ENCODE peak calls at places on chromosomes 2 and 18, in ten cellular contexts. One of them, this sample, is unnamed.

GRCh38 chr2:168189835-168190426 is 57.5 kb downstream of the STK39 start:
- DNase-seq in cardiac muscle cell: no peak
- DNase-seq in SK-N-SH: no peak
- DNase-seq in vagina: no peak
- DNase-seq in fibroblast of mammary gland: peak
- DNase-seq in GM20000: no peak
- DNase-seq in AG10803: peak
- DNase-seq in fibroblast of pulmonary artery: peak
- DNase-seq in Peyer's patch: no peak
- DNase-seq in A549: peak
- DNase-seq in this sample: peak

GRCh38 chr18:3703732-3704176 is 253.8 kb downstream of the TGIF1 start:
- DNase-seq in AG10803: peak
- DNase-seq in GM20000: peak
- DNase-seq in Peyer's patch: peak
- DNase-seq in A549: peak
- DNase-seq in cardiac muscle cell: peak
- DNase-seq in fibroblast of mammary gland: peak
- DNase-seq in vagina: no peak
- DNase-seq in fibroblast of pulmonary artery: peak
- DNase-seq in SK-N-SH: peak
- DNase-seq in this sample: peak

GRCh38 chr2:20365249-20365817 is 14.7 kb upstream of the PUM2 start:
- DNase-seq in SK-N-SH: no peak
- DNase-seq in fibroblast of mammary gland: peak
- DNase-seq in A549: peak
- DNase-seq in AG10803: peak
- DNase-seq in vagina: no peak
- DNase-seq in GM20000: peak
- DNase-seq in cardiac muscle cell: no peak
- DNase-seq in Peyer's patch: no peak
- DNase-seq in fibroblast of pulmonary artery: peak
- DNase-seq in this sample: peak

GRCh38 chr2:70143314-70144150 is 47.3 kb downstream of the C2orf42 start:
- DNase-seq in vagina: no peak
- DNase-seq in AG10803: peak
- DNase-seq in SK-N-SH: peak
- DNase-seq in cardiac muscle cell: peak
- DNase-seq in GM20000: peak
- DNase-seq in fibroblast of mammary gland: peak
- DNase-seq in Peyer's patch: peak
- DNase-seq in fibroblast of pulmonary artery: peak
- DNase-seq in A549: peak
- DNase-seq in this sample: peak

GRCh38 chr2:214014551-214015230 is 396.2 kb upstream of the VWC2L start:
- DNase-seq in SK-N-SH: no peak
- DNase-seq in A549: no peak
- DNase-seq in fibroblast of mammary gland: no peak
- DNase-seq in fibroblast of pulmonary artery: no peak
- DNase-seq in vagina: no peak
- DNase-seq in Peyer's patch: no peak
- DNase-seq in AG10803: no peak
- DNase-seq in cardiac muscle cell: no peak
- DNase-seq in GM20000: no peak
- DNase-seq in this sample: no peak

GRCh38 chr2:55052087-55053061 is 2.1 kb upstream of the RTN4 start:
- DNase-seq in SK-N-SH: no peak
- DNase-seq in fibroblast of mammary gland: no peak
- DNase-seq in A549: no peak
- DNase-seq in fibroblast of pulmonary artery: no peak
- DNase-seq in AG10803: no peak
- DNase-seq in vagina: no peak
- DNase-seq in cardiac muscle cell: no peak
- DNase-seq in GM20000: no peak
- DNase-seq in Peyer's patch: no peak
- DNase-seq in this sample: no peak

GRCh38 chr2:70994055-70994444 is 623 bp downstream of the TEX261 start:
- DNase-seq in Peyer's patch: no peak
- DNase-seq in AG10803: no peak
- DNase-seq in vagina: peak
- DNase-seq in fibroblast of mammary gland: no peak
- DNase-seq in fibroblast of pulmonary artery: no peak
- DNase-seq in A549: no peak
- DNase-seq in cardiac muscle cell: no peak
- DNase-seq in SK-N-SH: no peak
- DNase-seq in GM20000: no peak
- DNase-seq in this sample: peak

GRCh38 chr2:199524689-199525574 is 67.2 kb upstream of the SATB2 start:
- DNase-seq in fibroblast of mammary gland: no peak
- DNase-seq in fibroblast of pulmonary artery: no peak
- DNase-seq in cardiac muscle cell: no peak
- DNase-seq in SK-N-SH: no peak
- DNase-seq in A549: no peak
- DNase-seq in vagina: no peak
- DNase-seq in GM20000: no peak
- DNase-seq in Peyer's patch: no peak
- DNase-seq in AG10803: no peak
- DNase-seq in this sample: no peak

GRCh38 chr2:162888641-162889040 is 50.1 kb upstream of the KCNH7 start:
- DNase-seq in A549: no peak
- DNase-seq in SK-N-SH: no peak
- DNase-seq in Peyer's patch: no peak
- DNase-seq in GM20000: no peak
- DNase-seq in fibroblast of pulmonary artery: peak
- DNase-seq in AG10803: no peak
- DNase-seq in cardiac muscle cell: peak
- DNase-seq in vagina: no peak
- DNase-seq in fibroblast of mammary gland: no peak
- DNase-seq in this sample: no peak

GRCh38 chr2:186917866-186918265 is 68.9 kb upstream of the ZSWIM2 start:
- DNase-seq in AG10803: no peak
- DNase-seq in fibroblast of mammary gland: peak
- DNase-seq in cardiac muscle cell: no peak
- DNase-seq in GM20000: no peak
- DNase-seq in fibroblast of pulmonary artery: no peak
- DNase-seq in A549: no peak
- DNase-seq in vagina: no peak
- DNase-seq in Peyer's patch: no peak
- DNase-seq in SK-N-SH: no peak
- DNase-seq in this sample: no peak

GRCh38 chr2:20448246-20449046 is 1.6 kb downstream of the RHOB start:
- DNase-seq in GM20000: no peak
- DNase-seq in A549: peak
- DNase-seq in AG10803: peak
- DNase-seq in cardiac muscle cell: peak
- DNase-seq in fibroblast of mammary gland: peak
- DNase-seq in SK-N-SH: no peak
- DNase-seq in vagina: peak
- DNase-seq in Peyer's patch: no peak
- DNase-seq in fibroblast of pulmonary artery: peak
- DNase-seq in this sample: peak

GRCh38 chr2:235432741-235433520 is 60.9 kb upstream of the AGAP1 start:
- DNase-seq in A549: no peak
- DNase-seq in fibroblast of mammary gland: no peak
- DNase-seq in vagina: no peak
- DNase-seq in SK-N-SH: no peak
- DNase-seq in cardiac muscle cell: no peak
- DNase-seq in Peyer's patch: no peak
- DNase-seq in AG10803: peak
- DNase-seq in GM20000: no peak
- DNase-seq in fibroblast of pulmonary artery: no peak
- DNase-seq in this sample: no peak

GRCh38 chr2:235430366-235431083 is 63.3 kb upstream of the AGAP1 start:
- DNase-seq in SK-N-SH: no peak
- DNase-seq in fibroblast of pulmonary artery: no peak
- DNase-seq in cardiac muscle cell: no peak
- DNase-seq in vagina: no peak
- DNase-seq in AG10803: no peak
- DNase-seq in GM20000: no peak
- DNase-seq in Peyer's patch: no peak
- DNase-seq in A549: no peak
- DNase-seq in fibroblast of mammary gland: no peak
- DNase-seq in this sample: no peak

GRCh38 chr2:235433860-235434259 is 60.0 kb upstream of the AGAP1 start:
- DNase-seq in SK-N-SH: no peak
- DNase-seq in GM20000: no peak
- DNase-seq in fibroblast of mammary gland: peak
- DNase-seq in AG10803: peak
- DNase-seq in fibroblast of pulmonary artery: peak
- DNase-seq in vagina: no peak
- DNase-seq in A549: peak
- DNase-seq in Peyer's patch: no peak
- DNase-seq in cardiac muscle cell: no peak
- DNase-seq in this sample: peak
- TF ChIP-seq CTCF in SK-N-SH: no peak
- TF ChIP-seq CTCF in GM20000: no peak
- TF ChIP-seq CTCF in fibroblast of mammary gland: peak
- TF ChIP-seq CTCF in AG10803: peak
- TF ChIP-seq CTCF in fibroblast of pulmonary artery: no peak
- TF ChIP-seq CTCF in vagina: peak
- TF ChIP-seq CTCF in A549: no peak
- TF ChIP-seq CTCF in Peyer's patch: peak
- TF ChIP-seq CTCF in cardiac muscle cell: no peak
- TF ChIP-seq CTCF in this sample: peak

GRCh38 chr18:37282386-37283037 is 283.1 kb downstream of the CELF4 start:
- DNase-seq in vagina: no peak
- DNase-seq in fibroblast of pulmonary artery: peak
- DNase-seq in SK-N-SH: peak
- DNase-seq in cardiac muscle cell: peak
- DNase-seq in fibroblast of mammary gland: no peak
- DNase-seq in A549: peak
- DNase-seq in GM20000: no peak
- DNase-seq in Peyer's patch: no peak
- DNase-seq in AG10803: no peak
- DNase-seq in this sample: no peak
- TF ChIP-seq CTCF in vagina: no peak
- TF ChIP-seq CTCF in fibroblast of pulmonary artery: peak
- TF ChIP-seq CTCF in SK-N-SH: peak
- TF ChIP-seq CTCF in cardiac muscle cell: peak
- TF ChIP-seq CTCF in fibroblast of mammary gland: peak
- TF ChIP-seq CTCF in A549: peak
- TF ChIP-seq CTCF in GM20000: peak
- TF ChIP-seq CTCF in Peyer's patch: no peak
- TF ChIP-seq CTCF in AG10803: peak
- TF ChIP-seq CTCF in this sample: no peak

DNA sequence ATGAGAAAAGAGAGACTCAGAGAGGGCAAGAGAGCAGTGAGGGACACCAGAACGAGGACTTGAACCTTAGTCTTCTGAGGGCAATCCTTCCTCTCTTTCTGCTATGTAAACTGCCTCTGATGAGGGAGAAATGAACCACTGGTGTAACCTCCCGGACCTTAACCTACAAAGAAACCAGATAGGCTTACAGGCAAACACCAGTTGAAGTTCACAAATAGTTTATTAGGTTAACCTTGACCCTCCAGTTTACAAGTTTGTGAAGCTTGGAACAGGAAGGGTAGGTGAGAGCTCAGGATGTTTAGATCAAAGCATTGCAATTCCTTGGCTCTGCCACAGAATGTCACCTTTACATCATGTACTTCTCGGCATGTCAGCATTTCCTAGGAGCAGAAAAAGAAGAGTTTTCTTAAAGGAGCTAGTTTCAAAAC is 486.4 kb upstream of the SPRED2 start:
- DNase-seq in SK-N-SH: no peak
- DNase-seq in vagina: no peak
- DNase-seq in Peyer's patch: no peak
- DNase-seq in AG10803: no peak
- DNase-seq in fibroblast of mammary gland: no peak
- DNase-seq in fibroblast of pulmonary artery: no peak
- DNase-seq in cardiac muscle cell: no peak
- DNase-seq in GM20000: no peak
- DNase-seq in A549: no peak
- DNase-seq in this sample: no peak
- TF ChIP-seq CTCF in SK-N-SH: no peak
- TF ChIP-seq CTCF in vagina: no peak
- TF ChIP-seq CTCF in Peyer's patch: no peak
- TF ChIP-seq CTCF in AG10803: no peak
- TF ChIP-seq CTCF in fibroblast of mammary gland: no peak
- TF ChIP-seq CTCF in fibroblast of pulmonary artery: no peak
- TF ChIP-seq CTCF in cardiac muscle cell: no peak
- TF ChIP-seq CTCF in GM20000: no peak
- TF ChIP-seq CTCF in A549: no peak
- TF ChIP-seq CTCF in this sample: no peak

GRCh38 chr18:13681701-13682100 is 44.7 kb downstream of the FAM210A start:
- DNase-seq in vagina: no peak
- DNase-seq in fibroblast of pulmonary artery: no peak
- DNase-seq in A549: no peak
- DNase-seq in GM20000: no peak
- DNase-seq in AG10803: no peak
- DNase-seq in Peyer's patch: no peak
- DNase-seq in fibroblast of mammary gland: no peak
- DNase-seq in cardiac muscle cell: no peak
- DNase-seq in SK-N-SH: no peak
- DNase-seq in this sample: no peak

GRCh38 chr18:13684546-13684945 is 41.8 kb downstream of the FAM210A start:
- DNase-seq in cardiac muscle cell: no peak
- DNase-seq in GM20000: no peak
- DNase-seq in vagina: no peak
- DNase-seq in A549: no peak
- DNase-seq in fibroblast of pulmonary artery: no peak
- DNase-seq in AG10803: no peak
- DNase-seq in Peyer's patch: no peak
- DNase-seq in fibroblast of mammary gland: no peak
- DNase-seq in SK-N-SH: no peak
- DNase-seq in this sample: no peak

GRCh38 chr18:13676499-13676898 is 49.9 kb downstream of the FAM210A start:
- DNase-seq in vagina: no peak
- DNase-seq in fibroblast of mammary gland: no peak
- DNase-seq in GM20000: no peak
- DNase-seq in fibroblast of pulmonary artery: no peak
- DNase-seq in SK-N-SH: no peak
- DNase-seq in cardiac muscle cell: no peak
- DNase-seq in AG10803: no peak
- DNase-seq in Peyer's patch: no peak
- DNase-seq in A549: no peak
- DNase-seq in this sample: no peak

GRCh38 chr18:13680612-13681011 is 45.7 kb downstream of the FAM210A start:
- DNase-seq in vagina: no peak
- DNase-seq in SK-N-SH: peak
- DNase-seq in Peyer's patch: no peak
- DNase-seq in A549: peak
- DNase-seq in cardiac muscle cell: peak
- DNase-seq in fibroblast of mammary gland: peak
- DNase-seq in GM20000: no peak
- DNase-seq in AG10803: no peak
- DNase-seq in fibroblast of pulmonary artery: no peak
- DNase-seq in this sample: no peak
- TF ChIP-seq CTCF in vagina: no peak
- TF ChIP-seq CTCF in SK-N-SH: peak
- TF ChIP-seq CTCF in Peyer's patch: peak
- TF ChIP-seq CTCF in A549: no peak
- TF ChIP-seq CTCF in cardiac muscle cell: peak
- TF ChIP-seq CTCF in fibroblast of mammary gland: peak
- TF ChIP-seq CTCF in GM20000: peak
- TF ChIP-seq CTCF in AG10803: peak
- TF ChIP-seq CTCF in fibroblast of pulmonary artery: peak
- TF ChIP-seq CTCF in this sample: peak

This sample was measured in fibroblast of the aortic adventitia.